ENCODE peak calls at places on chromosomes 1 and 21, in seven cellular contexts. One of them, this sample, is unnamed.

GRCh38 chr1:114154963-114155322 is 1.3 kb upstream of the SYT6 start:
- DNase-seq in Kasumi-1: no peak
- DNase-seq in activated naive CD4-positive, alpha-beta T cell treated with Interleukin-2 at 50 U/mL for 16 hours: no peak
- DNase-seq in germinal center: no peak
- DNase-seq in CD8-positive, alpha-beta memory T cell: peak
- DNase-seq in body of pancreas: no peak
- DNase-seq in iris pigment epithelial cell: peak
- DNase-seq in this sample: no peak

GRCh38 chr1:114522264-114522575 is 11.2 kb upstream of the TRIM33 start:
- DNase-seq in germinal center: no peak
- DNase-seq in iris pigment epithelial cell: no peak
- DNase-seq in Kasumi-1: no peak
- DNase-seq in CD8-positive, alpha-beta memory T cell: no peak
- DNase-seq in body of pancreas: no peak
- DNase-seq in activated naive CD4-positive, alpha-beta T cell treated with Interleukin-2 at 50 U/mL for 16 hours: no peak
- DNase-seq in this sample: no peak

GRCh38 chr21:44773291-44773932 is 28.2 kb downstream of the UBE2G2 start:
- DNase-seq in body of pancreas: no peak
- DNase-seq in iris pigment epithelial cell: no peak
- DNase-seq in CD8-positive, alpha-beta memory T cell: no peak
- DNase-seq in Kasumi-1: no peak
- DNase-seq in activated naive CD4-positive, alpha-beta T cell treated with Interleukin-2 at 50 U/mL for 16 hours: no peak
- DNase-seq in germinal center: no peak
- DNase-seq in this sample: peak

GRCh38 chr1:61005572-61006386 is 76.6 kb upstream of the NFIA start:
- DNase-seq in germinal center: no peak
- DNase-seq in CD8-positive, alpha-beta memory T cell: no peak
- DNase-seq in iris pigment epithelial cell: no peak
- DNase-seq in activated naive CD4-positive, alpha-beta T cell treated with Interleukin-2 at 50 U/mL for 16 hours: no peak
- DNase-seq in body of pancreas: no peak
- DNase-seq in Kasumi-1: no peak
- DNase-seq in this sample: no peak

GRCh38 chr1:202367200-202367742 is 18.8 kb downstream of the PPP1R12B start:
- DNase-seq in body of pancreas: no peak
- DNase-seq in Kasumi-1: no peak
- DNase-seq in CD8-positive, alpha-beta memory T cell: no peak
- DNase-seq in activated naive CD4-positive, alpha-beta T cell treated with Interleukin-2 at 50 U/mL for 16 hours: no peak
- DNase-seq in iris pigment epithelial cell: no peak
- DNase-seq in germinal center: no peak
- DNase-seq in this sample: no peak

GRCh38 chr1:49199564-49199963 is 422.9 kb upstream of the BEND5 start:
- DNase-seq in germinal center: no peak
- DNase-seq in Kasumi-1: no peak
- DNase-seq in iris pigment epithelial cell: no peak
- DNase-seq in activated naive CD4-positive, alpha-beta T cell treated with Interleukin-2 at 50 U/mL for 16 hours: no peak
- DNase-seq in body of pancreas: no peak
- DNase-seq in CD8-positive, alpha-beta memory T cell: no peak
- DNase-seq in this sample: no peak

GRCh38 chr21:26127918-26128317 is 42.7 kb downstream of the APP start:
- DNase-seq in body of pancreas: no peak
- DNase-seq in Kasumi-1: no peak
- DNase-seq in activated naive CD4-positive, alpha-beta T cell treated with Interleukin-2 at 50 U/mL for 16 hours: no peak
- DNase-seq in iris pigment epithelial cell: peak
- DNase-seq in germinal center: no peak
- DNase-seq in CD8-positive, alpha-beta memory T cell: no peak
- DNase-seq in this sample: no peak

GRCh38 chr1:118987431-118988185 is 535 bp downstream of the TBX15 start:
- DNase-seq in CD8-positive, alpha-beta memory T cell: no peak
- DNase-seq in iris pigment epithelial cell: no peak
- DNase-seq in germinal center: no peak
- DNase-seq in Kasumi-1: no peak
- DNase-seq in activated naive CD4-positive, alpha-beta T cell treated with Interleukin-2 at 50 U/mL for 16 hours: no peak
- DNase-seq in body of pancreas: no peak
- DNase-seq in this sample: no peak

GRCh38 chr1:214641214-214641895 is 38.4 kb downstream of the CENPF start:
- DNase-seq in germinal center: no peak
- DNase-seq in CD8-positive, alpha-beta memory T cell: peak
- DNase-seq in Kasumi-1: no peak
- DNase-seq in body of pancreas: no peak
- DNase-seq in activated naive CD4-positive, alpha-beta T cell treated with Interleukin-2 at 50 U/mL for 16 hours: no peak
- DNase-seq in iris pigment epithelial cell: peak
- DNase-seq in this sample: no peak

GRCh38 chr1:220881918-220882891 is 3.0 kb downstream of the HLX start:
- DNase-seq in body of pancreas: no peak
- DNase-seq in Kasumi-1: peak
- DNase-seq in activated naive CD4-positive, alpha-beta T cell treated with Interleukin-2 at 50 U/mL for 16 hours: no peak
- DNase-seq in iris pigment epithelial cell: peak
- DNase-seq in CD8-positive, alpha-beta memory T cell: no peak
- DNase-seq in germinal center: no peak
- DNase-seq in this sample: no peak

GRCh38 chr1:246566808-246567154 is 525 bp downstream of the CNST start:
- DNase-seq in body of pancreas: no peak
- DNase-seq in iris pigment epithelial cell: peak
- DNase-seq in CD8-positive, alpha-beta memory T cell: no peak
- DNase-seq in germinal center: peak
- DNase-seq in activated naive CD4-positive, alpha-beta T cell treated with Interleukin-2 at 50 U/mL for 16 hours: no peak
- DNase-seq in Kasumi-1: peak
- DNase-seq in this sample: peak

GRCh38 chr1:55363261-55363660 is 148.1 kb upstream of the USP24 start:
- DNase-seq in body of pancreas: no peak
- DNase-seq in iris pigment epithelial cell: peak
- DNase-seq in CD8-positive, alpha-beta memory T cell: no peak
- DNase-seq in Kasumi-1: no peak
- DNase-seq in activated naive CD4-positive, alpha-beta T cell treated with Interleukin-2 at 50 U/mL for 16 hours: no peak
- DNase-seq in germinal center: no peak
- DNase-seq in this sample: no peak

GRCh38 chr1:27971674-27972073 is 11.9 kb downstream of the XKR8 start:
- DNase-seq in CD8-positive, alpha-beta memory T cell: no peak
- DNase-seq in activated naive CD4-positive, alpha-beta T cell treated with Interleukin-2 at 50 U/mL for 16 hours: no peak
- DNase-seq in germinal center: no peak
- DNase-seq in Kasumi-1: no peak
- DNase-seq in iris pigment epithelial cell: no peak
- DNase-seq in body of pancreas: no peak
- DNase-seq in this sample: peak

GRCh38 chr1:72530646-72531045 is 248.3 kb upstream of the NEGR1 start:
- DNase-seq in activated naive CD4-positive, alpha-beta T cell treated with Interleukin-2 at 50 U/mL for 16 hours: no peak
- DNase-seq in CD8-positive, alpha-beta memory T cell: no peak
- DNase-seq in germinal center: no peak
- DNase-seq in Kasumi-1: no peak
- DNase-seq in iris pigment epithelial cell: peak
- DNase-seq in body of pancreas: no peak
- DNase-seq in this sample: no peak

GRCh38 chr1:2822621-2823145 is 21.2 kb upstream of the TTC34 start:
- DNase-seq in activated naive CD4-positive, alpha-beta T cell treated with Interleukin-2 at 50 U/mL for 16 hours: no peak
- DNase-seq in Kasumi-1: no peak
- DNase-seq in CD8-positive, alpha-beta memory T cell: no peak
- DNase-seq in germinal center: no peak
- DNase-seq in iris pigment epithelial cell: no peak
- DNase-seq in body of pancreas: no peak
- DNase-seq in this sample: no peak

GRCh38 chr1:184479435-184480202 is 92.8 kb downstream of the C1orf21 start:
- DNase-seq in iris pigment epithelial cell: no peak
- DNase-seq in Kasumi-1: no peak
- DNase-seq in activated naive CD4-positive, alpha-beta T cell treated with Interleukin-2 at 50 U/mL for 16 hours: no peak
- DNase-seq in body of pancreas: no peak
- DNase-seq in germinal center: no peak
- DNase-seq in CD8-positive, alpha-beta memory T cell: no peak
- DNase-seq in this sample: no peak